ENCODE peak calls at places on chromosomes 2 and 18, in six cellular contexts. S is dorsolateral prefrontal cortex; Q is thoracic aorta; P is hepatocyte; Y is CD8-positive, alpha-beta T cell; U is body of pancreas. W is an unnamed sample.

GRCh38 chr18:31942301-31942998 is 478 bp downstream of the TRAPPC8 start:
- DNase-seq in U (no peak), Q (no peak), S (peak), Y (no peak), P (peak), W (peak)

GRCh38 chr2:226636586-226636985 is 163.0 kb downstream of the IRS1 start:
- DNase-seq in U (no peak), P (no peak), Q (no peak), S (no peak), Y (no peak), W (no peak)

GRCh38 chr2:30569991-30570390 is 122.9 kb downstream of the LCLAT1 start:
- DNase-seq in S (no peak), U (no peak), Y (no peak), Q (no peak), P (no peak), W (no peak)

GRCh38 chr2:30694286-30695055 is 112.8 kb downstream of the CAPN13 start:
- DNase-seq in Q (no peak), P (no peak), Y (no peak), U (no peak), S (no peak), W (no peak)

GRCh38 chr2:224885836-224886547 is 156.3 kb downstream of the DOCK10 start:
- DNase-seq in U (no peak), Q (no peak), S (no peak), Y (no peak), P (no peak), W (no peak)

GRCh38 chr2:209977386-209978239 is 24.8 kb upstream of the RPE start:
- DNase-seq in U (no peak), Q (no peak), P (peak), S (no peak), Y (no peak), W (no peak)

GRCh38 chr2:203720011-203720410 is 13.6 kb downstream of the CD28 start:
- DNase-seq in S (no peak), Q (no peak), P (no peak), Y (peak), U (no peak), W (no peak)

GRCh38 chr2:30662268-30663131 is 144.7 kb downstream of the CAPN13 start:
- DNase-seq in S (no peak), U (no peak), Y (no peak), P (peak), Q (no peak), W (no peak)

GRCh38 chr2:223055836-223056235 is 3.8 kb downstream of the KCNE4 start:
- DNase-seq in S (no peak), Q (no peak), Y (no peak), U (peak), P (peak), W (no peak)

GRCh38 chr2:215654177-215654850 is 218.4 kb upstream of the FN1 start:
- DNase-seq in S (no peak), Q (no peak), P (peak), Y (no peak), U (no peak), W (no peak)

GRCh38 chr2:126655500-126656310 is at the start of gene GYPC:
- DNase-seq in U (peak), S (no peak), Q (peak), P (peak), Y (peak), W (no peak)

GRCh38 chr18:35694803-35695202 is 113.3 kb downstream of the GALNT1 start:
- DNase-seq in S (no peak), U (no peak), P (no peak), Y (no peak), Q (no peak), W (no peak)

GRCh38 chr18:9743200-9744016 is 35.3 kb downstream of the RAB31 start:
- DNase-seq in P (peak), S (no peak), Y (no peak), Q (peak), U (no peak), W (no peak)

GRCh38 chr2:225788571-225788970 is 389.1 kb downstream of the NYAP2 start:
- DNase-seq in S (no peak), U (no peak), Y (no peak), P (no peak), Q (no peak), W (no peak)

GRCh38 chr2:74206180-74206688 is 7.8 kb downstream of the MTHFD2 start:
- DNase-seq in U (no peak), Y (peak), S (no peak), Q (no peak), P (peak), W (peak)

GRCh38 chr2:234579231-234579962 is 82.5 kb upstream of the ARL4C start:
- DNase-seq in U (no peak), S (no peak), P (no peak), Y (no peak), Q (no peak), W (no peak)

DNA sequence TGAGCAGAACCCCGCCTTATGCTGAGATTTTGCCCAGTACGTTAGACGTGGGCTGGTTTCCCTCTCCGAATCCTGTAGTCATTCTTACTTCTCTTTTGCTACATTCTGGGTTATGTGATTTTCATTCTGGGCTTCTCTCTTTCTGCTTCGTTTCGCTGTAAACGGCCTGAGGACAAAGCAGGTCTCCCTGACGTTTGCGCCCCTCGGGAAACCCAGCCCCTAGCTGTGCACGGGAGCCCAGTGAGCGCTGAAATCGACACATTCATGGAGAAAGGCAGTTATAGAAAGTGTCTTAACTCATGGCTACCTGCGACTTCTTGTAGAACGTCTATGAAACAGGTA is 22.7 kb upstream of the MC5R start:
- DNase-seq in Q (no peak), U (no peak), S (no peak), P (no peak), Y (no peak), W (peak)
- TF ChIP-seq CTCF in Q (no peak), U (no peak), S (peak), P (no peak), Y (no peak), W (no peak)

GRCh38 chr18:26468931-26469340 is 79.4 kb downstream of the KCTD1 start:
- DNase-seq in U (peak), Y (no peak), P (peak), Q (no peak), S (no peak), W (peak)
- TF ChIP-seq CTCF in U (peak), Y (peak), P (peak), Q (peak), S (peak), W (peak)

GRCh38 chr2:9378433-9379371 is 44.6 kb downstream of the ITGB1BP1 start:
- DNase-seq in Y (no peak), U (peak), P (peak), S (no peak), Q (peak), W (peak)

GRCh38 chr2:9382604-9383235 is 40.6 kb downstream of the ITGB1BP1 start:
- DNase-seq in Y (no peak), S (no peak), Q (no peak), P (no peak), U (no peak), W (no peak)

GRCh38 chr2:9379372-9379725 is 44.0 kb downstream of the ITGB1BP1 start:
- DNase-seq in S (no peak), Q (no peak), Y (no peak), P (no peak), U (no peak), W (no peak)

GRCh38 chr2:9377461-9378097 is 45.7 kb downstream of the ITGB1BP1 start:
- DNase-seq in Q (no peak), S (no peak), Y (no peak), U (no peak), P (no peak), W (no peak)

DNA sequence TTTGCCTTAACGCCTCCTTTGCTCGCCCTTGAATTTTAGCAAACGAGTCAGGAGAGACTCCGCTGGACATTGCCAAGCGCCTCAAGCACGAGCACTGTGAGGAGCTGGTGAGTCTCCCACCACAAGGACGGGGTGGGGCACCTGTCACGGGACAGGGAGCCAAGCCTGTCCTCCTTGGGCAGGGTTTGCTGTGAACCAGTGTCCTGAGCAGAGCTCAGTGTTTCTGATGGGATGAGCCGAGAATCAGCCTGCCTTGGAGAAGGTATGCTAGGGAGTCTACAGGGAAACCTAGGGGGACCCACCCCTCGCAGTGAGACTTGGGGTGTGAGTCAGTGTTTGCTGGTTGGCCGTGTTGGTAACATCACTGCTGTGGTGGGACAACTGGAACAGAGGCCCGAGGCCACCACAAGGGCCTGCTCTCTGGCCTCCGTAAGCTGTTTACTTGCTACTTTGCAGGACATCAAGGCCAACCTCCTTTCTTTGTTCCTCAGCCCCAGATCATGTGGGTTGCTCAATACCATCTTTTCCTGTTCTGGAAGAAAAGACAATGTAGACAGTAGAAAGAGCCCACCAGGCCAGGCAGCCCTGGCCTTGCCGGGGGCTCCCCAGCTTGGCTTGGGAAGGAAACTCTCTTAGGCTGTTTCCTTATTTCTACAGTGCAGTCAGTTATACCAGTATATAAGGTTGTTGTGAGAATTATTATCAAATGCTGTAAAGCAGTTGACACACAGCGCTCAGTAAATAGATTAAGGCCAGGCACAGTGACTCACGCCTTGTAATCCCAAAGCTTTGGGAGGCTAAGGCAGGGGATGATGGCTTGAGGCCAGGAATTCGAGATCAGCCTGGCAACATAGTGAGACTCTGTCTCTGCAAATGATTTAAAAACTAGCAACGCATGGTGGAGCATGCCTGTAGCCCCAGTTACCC is 42.4 kb downstream of the ITGB1BP1 start:
- DNase-seq in U (peak), P (peak), Y (no peak), S (no peak), Q (peak), W (no peak)
- TF ChIP-seq CTCF in U (no peak), P (no peak), Y (no peak), S (no peak), Q (no peak), W (no peak)

GRCh38 chr2:26245231-26245732 is 543 bp downstream of the HADHB start:
- DNase-seq in Q (no peak), P (peak), Y (peak), U (peak), S (peak), W (peak)

GRCh38 chr2:26245810-26246209 is 1.1 kb downstream of the HADHB start:
- DNase-seq in U (no peak), Q (no peak), P (no peak), S (no peak), Y (no peak), W (no peak)

GRCh38 chr2:26243643-26244478 is 571 bp downstream of the HADHA start:
- DNase-seq in P (peak), U (peak), Q (no peak), S (no peak), Y (peak), W (no peak)

GRCh38 chr2:26246818-26247217 is 2.1 kb downstream of the HADHB start:
- DNase-seq in U (no peak), Y (no peak), S (no peak), Q (no peak), P (no peak), W (no peak)

GRCh38 chr2:26244479-26245230 is at the start of the genes HADHA and HADHB:
- DNase-seq in P (peak), U (peak), S (peak), Y (peak), Q (peak), W (peak)
- TF ChIP-seq CTCF in P (no peak), U (no peak), S (peak), Y (no peak), Q (peak), W (no peak)

DNA sequence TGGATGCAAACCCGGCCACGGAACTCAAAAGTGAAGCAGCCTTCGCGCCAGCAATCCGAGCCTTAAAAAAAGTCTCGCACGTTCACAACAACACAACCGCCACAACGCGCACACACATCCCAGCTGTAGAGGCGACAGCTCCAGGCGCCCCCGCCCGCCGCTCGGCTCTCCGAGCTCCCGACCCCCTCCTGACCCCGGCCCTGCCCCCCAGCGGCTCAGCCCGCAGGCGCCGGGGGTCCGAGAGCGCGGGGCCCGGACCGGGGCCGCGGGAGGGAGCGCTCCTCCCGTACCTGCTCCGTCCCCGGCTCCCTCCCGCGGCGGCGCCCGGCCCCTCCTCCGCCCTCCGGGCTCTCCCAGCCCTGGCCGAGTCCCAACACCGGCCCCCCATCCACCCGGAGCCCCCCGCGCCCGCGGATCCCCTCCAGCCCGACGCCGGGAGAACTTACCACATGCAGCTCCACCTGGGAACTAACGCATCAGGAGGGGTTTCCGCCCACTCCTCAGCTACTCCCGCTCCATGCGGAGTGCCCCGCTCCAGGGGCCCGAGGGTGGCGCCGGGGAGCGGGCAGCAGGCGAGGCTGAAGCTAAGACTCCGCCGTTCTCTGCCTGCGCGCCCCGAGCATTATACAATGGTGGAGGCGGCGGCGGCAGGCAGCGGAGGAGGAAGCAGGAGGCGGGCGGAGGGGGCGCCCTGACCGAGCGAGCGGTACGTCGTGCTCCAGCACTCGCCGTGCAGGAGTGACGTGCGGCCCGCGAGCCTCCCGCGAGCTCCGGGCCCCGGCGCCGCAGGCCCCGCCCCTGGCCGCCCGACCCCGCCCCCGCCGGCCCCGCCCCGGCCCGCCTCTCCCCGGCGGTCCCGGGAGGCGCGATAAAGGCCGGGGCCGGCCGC is at the start of gene SERTAD2:
- DNase-seq in Y (peak), S (peak), U (peak), P (peak), Q (peak), W (peak)
- TF ChIP-seq CTCF in Y (no peak), S (no peak), U (no peak), P (peak), Q (no peak), W (no peak)

DNA sequence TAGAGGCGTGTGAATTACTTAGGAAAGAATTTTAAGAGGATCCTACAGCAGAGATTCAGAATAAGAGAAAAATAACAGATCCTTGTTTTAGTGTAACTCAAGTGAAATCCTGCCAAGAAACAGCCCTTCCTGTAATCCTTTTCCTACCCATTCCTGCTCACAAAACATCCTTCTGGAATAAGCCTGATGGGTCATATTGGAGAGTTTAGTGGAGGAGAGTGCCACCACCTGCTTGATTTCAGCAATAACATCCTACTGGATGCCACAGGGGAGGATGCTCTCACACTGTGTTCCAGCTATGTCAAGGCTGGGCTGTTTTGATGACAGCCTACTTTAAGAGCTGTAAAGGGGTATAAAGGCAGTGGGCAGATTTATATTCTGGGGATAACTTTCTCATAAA is 54.8 kb upstream of the CCDC178 start:
- DNase-seq in U (peak), S (no peak), Q (no peak), Y (no peak), P (peak), W (peak)
- TF ChIP-seq CTCF in U (no peak), S (peak), Q (peak), Y (no peak), P (peak), W (peak)

GRCh38 chr2:10864888-10865551 is 46.7 kb upstream of the KCNF1 start:
- DNase-seq in S (no peak), Y (no peak), Q (no peak), P (no peak), U (no peak), W (no peak)
- TF ChIP-seq CTCF in S (no peak), Y (peak), Q (no peak), P (no peak), U (no peak), W (peak)

DNA sequence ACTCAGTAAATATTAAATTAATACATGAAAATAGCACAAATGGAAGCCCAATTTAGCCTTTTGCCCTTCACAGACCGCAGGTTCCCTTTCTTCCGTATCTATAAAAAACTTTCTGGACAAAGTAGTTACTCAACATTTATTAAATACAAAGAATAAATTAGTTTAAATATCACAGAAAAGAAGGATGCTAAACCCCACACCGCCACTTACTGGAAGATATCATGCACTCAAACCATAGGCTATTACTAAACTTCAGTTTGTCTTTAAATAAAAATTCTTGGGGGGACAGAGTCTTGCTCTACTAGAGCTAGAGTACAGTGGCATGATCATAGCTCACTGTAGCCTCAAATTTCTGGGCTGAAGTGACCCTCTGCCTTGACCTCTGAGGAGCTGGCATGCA is 120.7 kb upstream of the FHL2 start:
- DNase-seq in Q (no peak), S (no peak), Y (no peak), U (no peak), P (no peak), W (no peak)
- TF ChIP-seq CTCF in Q (no peak), S (no peak), Y (no peak), U (no peak), P (no peak), W (no peak)

GRCh38 chr2:191245046-191245868 is at the start of gene MYO1B:
- DNase-seq in U (peak), Q (no peak), P (peak), S (no peak), Y (peak), W (peak)
- TF ChIP-seq CTCF in U (peak), Q (peak), P (peak), S (peak), Y (no peak), W (no peak)